ENCODE peak calls at places on chromosomes 5 and 9, in four cellular contexts. L, B, W and M are unnamed samples.

GRCh38 chr5:69158039-69158438 is 8.9 kb upstream of the CCNB1 start:
- DNase-seq in L (no peak), B (no peak), W (no peak), M (no peak)

GRCh38 chr9:132040808-132041207 is 38.9 kb downstream of the MED27 start:
- DNase-seq in L (no peak), B (no peak), W (no peak), M (no peak)

GRCh38 chr9:130732131-130732530 is 38.6 kb downstream of the EXOSC2 start:
- DNase-seq in L (no peak), B (no peak), W (peak; percentile 46), M (no peak)

GRCh38 chr9:69768716-69769115 is 8.9 kb upstream of the PTAR1 start:
- DNase-seq in L (no peak), B (no peak), W (no peak), M (no peak)

GRCh38 chr5:55440188-55440646 is 94.5 kb downstream of the PLPP1 start:
- DNase-seq in L (no peak), B (no peak), W (no peak), M (no peak)

GRCh38 chr5:33994845-33995244 is 10.4 kb upstream of the SLC45A2 start:
- DNase-seq in L (no peak), B (no peak), W (no peak), M (no peak)

GRCh38 chr5:96572864-96573512 is 89.2 kb upstream of the CAST start:
- DNase-seq in L (peak; percentile 41), B (no peak), W (no peak), M (no peak)

GRCh38 chr5:14144586-14145355 is 1.6 kb downstream of the TRIO start:
- DNase-seq in L (no peak), B (no peak), W (peak; percentile 76), M (peak; percentile 69)

GRCh38 chr9:20508242-20508641 is 114.1 kb downstream of the MLLT3 start:
- DNase-seq in L (no peak), B (no peak), W (no peak), M (no peak)

GRCh38 chr5:173329370-173330150 is 1.3 kb upstream of the STC2 start:
- DNase-seq in L (no peak), B (no peak), W (no peak), M (no peak)

GRCh38 chr9:88745281-88746001 is 210.5 kb downstream of the NXNL2 start:
- DNase-seq in L (no peak), B (no peak), W (no peak), M (no peak)

GRCh38 chr5:56763711-56764466 is 51.5 kb upstream of the MAP3K1 start:
- DNase-seq in L (no peak), B (no peak), W (no peak), M (peak; percentile 35)

GRCh38 chr5:159230657-159231056 is 21.3 kb upstream of the RNF145 start:
- DNase-seq in L (no peak), B (no peak), W (no peak), M (no peak)